ENCODE peak calls at places on chromosomes 3 and 15, in nine cellular contexts. One of them, this sample, is unnamed.

GRCh38 chr3:9721015-9721697 is 10.4 kb upstream of the BRPF1 start:
- DNase-seq in SK-N-SH: no peak
- DNase-seq in AG04450: no peak
- DNase-seq in brain microvascular endothelial cell: no peak
- DNase-seq in astrocyte of the spinal cord: no peak
- DNase-seq in pancreas: no peak
- DNase-seq in transverse colon: no peak
- DNase-seq in cardiac muscle cell: no peak
- DNase-seq in ovary: no peak
- DNase-seq in this sample: no peak

GRCh38 chr3:70056081-70056480 is 56.5 kb downstream of the SAMMSON start:
- DNase-seq in brain microvascular endothelial cell: no peak
- DNase-seq in AG04450: no peak
- DNase-seq in SK-N-SH: no peak
- DNase-seq in ovary: no peak
- DNase-seq in pancreas: no peak
- DNase-seq in transverse colon: no peak
- DNase-seq in cardiac muscle cell: no peak
- DNase-seq in astrocyte of the spinal cord: no peak
- DNase-seq in this sample: no peak

GRCh38 chr3:119924111-119925094 is 142.5 kb downstream of the NR1I2 start:
- DNase-seq in SK-N-SH: no peak
- DNase-seq in brain microvascular endothelial cell: no peak
- DNase-seq in transverse colon: no peak
- DNase-seq in ovary: no peak
- DNase-seq in AG04450: no peak
- DNase-seq in pancreas: no peak
- DNase-seq in cardiac muscle cell: no peak
- DNase-seq in astrocyte of the spinal cord: no peak
- DNase-seq in this sample: no peak

GRCh38 chr3:122451371-122451770 is 35.5 kb upstream of the WDR5B start:
- DNase-seq in cardiac muscle cell: no peak
- DNase-seq in ovary: no peak
- DNase-seq in pancreas: no peak
- DNase-seq in transverse colon: no peak
- DNase-seq in astrocyte of the spinal cord: no peak
- DNase-seq in AG04450: no peak
- DNase-seq in brain microvascular endothelial cell: no peak
- DNase-seq in SK-N-SH: no peak
- DNase-seq in this sample: no peak

GRCh38 chr3:152385761-152386160 is 117.0 kb downstream of the MBNL1 start:
- DNase-seq in transverse colon: no peak
- DNase-seq in ovary: no peak
- DNase-seq in brain microvascular endothelial cell: peak; percentile 57
- DNase-seq in pancreas: no peak
- DNase-seq in AG04450: peak; percentile 39
- DNase-seq in cardiac muscle cell: no peak
- DNase-seq in SK-N-SH: no peak
- DNase-seq in astrocyte of the spinal cord: peak; percentile 86
- DNase-seq in this sample: peak; percentile 42

GRCh38 chr3:196686436-196686835 is 25.6 kb downstream of the CEP19 start:
- DNase-seq in pancreas: no peak
- DNase-seq in brain microvascular endothelial cell: no peak
- DNase-seq in astrocyte of the spinal cord: no peak
- DNase-seq in SK-N-SH: no peak
- DNase-seq in AG04450: no peak
- DNase-seq in cardiac muscle cell: no peak
- DNase-seq in ovary: no peak
- DNase-seq in transverse colon: no peak
- DNase-seq in this sample: peak; percentile 36

GRCh38 chr3:10601131-10601856 is 95.9 kb upstream of the ATP2B2 start:
- DNase-seq in astrocyte of the spinal cord: peak; percentile 79
- DNase-seq in ovary: no peak
- DNase-seq in cardiac muscle cell: no peak
- DNase-seq in brain microvascular endothelial cell: no peak
- DNase-seq in pancreas: no peak
- DNase-seq in SK-N-SH: no peak
- DNase-seq in transverse colon: no peak
- DNase-seq in AG04450: no peak
- DNase-seq in this sample: no peak

GRCh38 chr3:181770296-181770695 is 58.6 kb downstream of the SOX2 start:
- DNase-seq in cardiac muscle cell: no peak
- DNase-seq in SK-N-SH: no peak
- DNase-seq in brain microvascular endothelial cell: no peak
- DNase-seq in ovary: no peak
- DNase-seq in AG04450: no peak
- DNase-seq in pancreas: no peak
- DNase-seq in transverse colon: no peak
- DNase-seq in astrocyte of the spinal cord: no peak
- DNase-seq in this sample: no peak

GRCh38 chr3:48125026-48125704 is 63.1 kb downstream of the CDC25A start:
- DNase-seq in cardiac muscle cell: no peak
- DNase-seq in AG04450: peak; percentile 63
- DNase-seq in pancreas: no peak
- DNase-seq in SK-N-SH: no peak
- DNase-seq in brain microvascular endothelial cell: peak; percentile 34
- DNase-seq in ovary: peak; percentile 72
- DNase-seq in transverse colon: no peak
- DNase-seq in astrocyte of the spinal cord: peak; percentile 54
- DNase-seq in this sample: peak; percentile 95

GRCh38 chr3:69665026-69665739 is 74.1 kb upstream of the MITF start:
- DNase-seq in pancreas: no peak
- DNase-seq in SK-N-SH: peak; percentile 56
- DNase-seq in brain microvascular endothelial cell: peak; percentile 87
- DNase-seq in cardiac muscle cell: peak; percentile 55
- DNase-seq in ovary: no peak
- DNase-seq in astrocyte of the spinal cord: peak; percentile 42
- DNase-seq in transverse colon: no peak
- DNase-seq in AG04450: no peak
- DNase-seq in this sample: peak; percentile 24

GRCh38 chr3:30289324-30289723 is 317.1 kb upstream of the TGFBR2 start:
- DNase-seq in brain microvascular endothelial cell: no peak
- DNase-seq in pancreas: no peak
- DNase-seq in ovary: no peak
- DNase-seq in SK-N-SH: no peak
- DNase-seq in cardiac muscle cell: no peak
- DNase-seq in transverse colon: peak; percentile 13
- DNase-seq in astrocyte of the spinal cord: no peak
- DNase-seq in AG04450: no peak
- DNase-seq in this sample: peak; percentile 40

GRCh38 chr15:60091150-60091549 is 87.0 kb downstream of the FOXB1 start:
- DNase-seq in cardiac muscle cell: no peak
- DNase-seq in transverse colon: no peak
- DNase-seq in pancreas: no peak
- DNase-seq in AG04450: peak; percentile 34
- DNase-seq in SK-N-SH: no peak
- DNase-seq in brain microvascular endothelial cell: peak; percentile 72
- DNase-seq in astrocyte of the spinal cord: peak; percentile 82
- DNase-seq in ovary: no peak
- DNase-seq in this sample: peak; percentile 93

GRCh38 chr3:83035704-83036010 is 1274.2 kb upstream of the GBE1 start:
- DNase-seq in SK-N-SH: no peak
- DNase-seq in brain microvascular endothelial cell: no peak
- DNase-seq in astrocyte of the spinal cord: no peak
- DNase-seq in pancreas: no peak
- DNase-seq in AG04450: no peak
- DNase-seq in ovary: no peak
- DNase-seq in cardiac muscle cell: no peak
- DNase-seq in transverse colon: no peak
- DNase-seq in this sample: no peak

GRCh38 chr15:88193415-88193814 is 63.1 kb downstream of the NTRK3 start:
- DNase-seq in transverse colon: no peak
- DNase-seq in SK-N-SH: no peak
- DNase-seq in brain microvascular endothelial cell: no peak
- DNase-seq in cardiac muscle cell: no peak
- DNase-seq in AG04450: no peak
- DNase-seq in ovary: no peak
- DNase-seq in astrocyte of the spinal cord: no peak
- DNase-seq in pancreas: no peak
- DNase-seq in this sample: no peak

GRCh38 chr3:127654374-127654773 is 18.4 kb upstream of the ABTB1 start:
- DNase-seq in pancreas: no peak
- DNase-seq in astrocyte of the spinal cord: no peak
- DNase-seq in brain microvascular endothelial cell: no peak
- DNase-seq in ovary: no peak
- DNase-seq in AG04450: no peak
- DNase-seq in transverse colon: no peak
- DNase-seq in SK-N-SH: no peak
- DNase-seq in cardiac muscle cell: no peak
- DNase-seq in this sample: no peak

GRCh38 chr15:69081310-69082004 is 67.0 kb downstream of the NOX5 start:
- DNase-seq in AG04450: no peak
- DNase-seq in brain microvascular endothelial cell: peak; percentile 25
- DNase-seq in SK-N-SH: no peak
- DNase-seq in cardiac muscle cell: no peak
- DNase-seq in pancreas: no peak
- DNase-seq in transverse colon: no peak
- DNase-seq in ovary: peak; percentile 57
- DNase-seq in astrocyte of the spinal cord: peak; percentile 13
- DNase-seq in this sample: peak; percentile 78

DNA sequence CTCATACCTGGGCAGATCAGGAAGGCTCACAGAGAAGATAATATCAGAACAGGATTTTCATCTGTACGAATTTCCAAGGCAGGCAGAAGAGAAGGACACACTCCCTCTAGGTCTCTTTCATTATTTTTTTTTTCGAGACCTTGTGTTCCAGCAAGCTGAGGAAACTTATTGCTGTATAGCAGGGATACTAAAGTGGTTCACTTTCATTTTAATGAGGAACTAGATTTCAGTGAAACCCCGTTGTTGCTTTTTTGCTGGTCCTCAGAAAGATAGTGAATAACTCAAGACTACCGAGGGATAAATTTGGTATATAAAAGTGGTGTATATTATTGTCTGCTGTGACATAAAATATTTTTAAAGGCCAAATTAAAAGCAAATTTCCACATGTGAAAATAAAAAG is 24.6 kb downstream of the MEIS2 start:
- DNase-seq in brain microvascular endothelial cell: no peak
- DNase-seq in pancreas: no peak
- DNase-seq in cardiac muscle cell: no peak
- DNase-seq in SK-N-SH: no peak
- DNase-seq in astrocyte of the spinal cord: no peak
- DNase-seq in transverse colon: no peak
- DNase-seq in ovary: no peak
- DNase-seq in AG04450: no peak
- DNase-seq in this sample: no peak
- H3K4me3 ChIP-seq in brain microvascular endothelial cell: no peak overlapping the region
- H3K4me3 ChIP-seq in pancreas: no peak overlapping the region
- H3K4me3 ChIP-seq in cardiac muscle cell: no peak overlapping the region
- H3K4me3 ChIP-seq in SK-N-SH: no peak overlapping the region
- H3K4me3 ChIP-seq in astrocyte of the spinal cord: no peak overlapping the region
- H3K4me3 ChIP-seq in transverse colon: no peak overlapping the region
- H3K4me3 ChIP-seq in ovary: no peak overlapping the region
- H3K4me3 ChIP-seq in AG04450: no peak overlapping the region
- H3K4me3 ChIP-seq in this sample: no peak overlapping the region

DNA sequence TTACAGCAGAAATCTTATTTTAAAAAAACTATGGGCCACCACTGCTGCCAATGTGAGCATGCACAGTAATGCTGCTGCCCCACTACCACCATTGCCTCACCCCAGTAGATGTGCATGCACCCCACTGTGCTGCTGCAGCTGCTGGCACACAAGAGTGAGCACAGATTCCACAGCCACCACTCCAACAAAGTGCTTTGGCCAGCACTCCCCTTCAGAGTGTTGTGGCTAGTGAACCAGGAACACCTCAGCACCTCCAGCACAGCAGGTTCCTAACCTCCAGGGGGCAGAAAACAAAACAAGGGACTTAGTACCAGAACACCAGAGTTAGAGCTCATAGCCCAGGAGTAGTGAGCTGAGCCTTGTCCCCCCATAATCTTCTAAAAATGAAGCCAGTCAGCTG is 629.6 kb downstream of the PYDC2 start:
- DNase-seq in ovary: no peak
- DNase-seq in pancreas: no peak
- DNase-seq in brain microvascular endothelial cell: no peak
- DNase-seq in AG04450: no peak
- DNase-seq in SK-N-SH: no peak
- DNase-seq in cardiac muscle cell: no peak
- DNase-seq in transverse colon: no peak
- DNase-seq in astrocyte of the spinal cord: peak; percentile 12
- DNase-seq in this sample: no peak
- TF ChIP-seq CTCF in ovary: no peak
- TF ChIP-seq CTCF in pancreas: no peak
- TF ChIP-seq CTCF in brain microvascular endothelial cell: peak; percentile 33
- TF ChIP-seq CTCF in AG04450: no peak
- TF ChIP-seq CTCF in SK-N-SH: no peak
- TF ChIP-seq CTCF in cardiac muscle cell: no peak
- TF ChIP-seq CTCF in transverse colon: no peak
- TF ChIP-seq CTCF in astrocyte of the spinal cord: no peak
- TF ChIP-seq CTCF in this sample: no peak

GRCh38 chr3:132033471-132033870 is 1.3 kb downstream of the CPNE4 start:
- DNase-seq in SK-N-SH: no peak
- DNase-seq in brain microvascular endothelial cell: no peak
- DNase-seq in AG04450: no peak
- DNase-seq in transverse colon: no peak
- DNase-seq in pancreas: no peak
- DNase-seq in ovary: no peak
- DNase-seq in astrocyte of the spinal cord: no peak
- DNase-seq in cardiac muscle cell: no peak
- DNase-seq in this sample: no peak

GRCh38 chr3:132034097-132034485 is 723 bp downstream of the CPNE4 start:
- DNase-seq in cardiac muscle cell: no peak
- DNase-seq in SK-N-SH: peak; percentile 23
- DNase-seq in astrocyte of the spinal cord: no peak
- DNase-seq in transverse colon: no peak
- DNase-seq in pancreas: no peak
- DNase-seq in AG04450: no peak
- DNase-seq in ovary: no peak
- DNase-seq in brain microvascular endothelial cell: no peak
- DNase-seq in this sample: no peak

GRCh38 chr3:132038198-132038825 is 3.5 kb upstream of the CPNE4 start:
- DNase-seq in brain microvascular endothelial cell: no peak
- DNase-seq in AG04450: no peak
- DNase-seq in pancreas: no peak
- DNase-seq in SK-N-SH: peak; percentile 52
- DNase-seq in cardiac muscle cell: peak; percentile 27
- DNase-seq in transverse colon: no peak
- DNase-seq in ovary: no peak
- DNase-seq in astrocyte of the spinal cord: peak; percentile 44
- DNase-seq in this sample: peak; percentile 43

GRCh38 chr3:132032959-132033358 is 1.9 kb downstream of the CPNE4 start:
- DNase-seq in brain microvascular endothelial cell: no peak
- DNase-seq in AG04450: no peak
- DNase-seq in transverse colon: no peak
- DNase-seq in ovary: no peak
- DNase-seq in SK-N-SH: no peak
- DNase-seq in pancreas: no peak
- DNase-seq in cardiac muscle cell: no peak
- DNase-seq in astrocyte of the spinal cord: no peak
- DNase-seq in this sample: no peak

GRCh38 chr3:132034486-132035464 is at the start of gene CPNE4:
- DNase-seq in astrocyte of the spinal cord: peak; percentile 84
- DNase-seq in cardiac muscle cell: peak; percentile 96
- DNase-seq in AG04450: peak; percentile 21
- DNase-seq in transverse colon: peak; percentile 54
- DNase-seq in ovary: peak; percentile 76
- DNase-seq in brain microvascular endothelial cell: peak; percentile 70
- DNase-seq in SK-N-SH: peak; percentile 93
- DNase-seq in pancreas: peak; percentile 97
- DNase-seq in this sample: peak; percentile 65
- H3K4me3 ChIP-seq in astrocyte of the spinal cord: peak within 1 kb of the TSS; percentile 54
- H3K4me3 ChIP-seq in cardiac muscle cell: peak within 1 kb of the TSS; percentile 23
- H3K4me3 ChIP-seq in AG04450: peak within 1 kb of the TSS; percentile 38
- H3K4me3 ChIP-seq in transverse colon: no peak within 1 kb of the TSS
- H3K4me3 ChIP-seq in ovary: no peak within 1 kb of the TSS
- H3K4me3 ChIP-seq in brain microvascular endothelial cell: peak within 1 kb of the TSS; percentile 44
- H3K4me3 ChIP-seq in SK-N-SH: peak within 1 kb of the TSS; percentile 64
- H3K4me3 ChIP-seq in pancreas: no peak within 1 kb of the TSS
- H3K4me3 ChIP-seq in this sample: peak within 1 kb of the TSS; percentile 34

GRCh38 chr3:175956964-175957363 is 1097.8 kb downstream of the NAALADL2 start:
- DNase-seq in astrocyte of the spinal cord: no peak
- DNase-seq in ovary: no peak
- DNase-seq in brain microvascular endothelial cell: no peak
- DNase-seq in transverse colon: no peak
- DNase-seq in pancreas: no peak
- DNase-seq in cardiac muscle cell: no peak
- DNase-seq in SK-N-SH: no peak
- DNase-seq in AG04450: no peak
- DNase-seq in this sample: no peak
- TF ChIP-seq CTCF in astrocyte of the spinal cord: peak; percentile 39
- TF ChIP-seq CTCF in ovary: no peak
- TF ChIP-seq CTCF in brain microvascular endothelial cell: peak; percentile 49
- TF ChIP-seq CTCF in transverse colon: no peak
- TF ChIP-seq CTCF in pancreas: no peak
- TF ChIP-seq CTCF in cardiac muscle cell: no peak
- TF ChIP-seq CTCF in SK-N-SH: no peak
- TF ChIP-seq CTCF in AG04450: peak; percentile 32
- TF ChIP-seq CTCF in this sample: no peak

This sample was measured in fibroblast of the aortic adventitia.